ENCODE peak calls at places on chromosome 7, in five cellular contexts. Y, S, E, C and R are unnamed samples.

GRCh38 chr7:16204953-16205352 is 216.4 kb downstream of the CRPPA start:
- DNase-seq in E (no peak), Y (no peak), C (no peak), S (no peak), R (no peak)

GRCh38 chr7:24831240-24831639 is 74.0 kb upstream of the GSDME start:
- DNase-seq in C (no peak), E (no peak), Y (no peak), S (no peak), R (no peak)

GRCh38 chr7:138825049-138825721 is 27.2 kb upstream of the ATP6V0A4 start:
- DNase-seq in E (no peak), S (no peak), C (no peak), Y (no peak), R (no peak)

GRCh38 chr7:102046373-102047117 is 229.1 kb downstream of the CUX1 start:
- DNase-seq in Y (no peak), S (peak), C (no peak), E (no peak), R (no peak)

GRCh38 chr7:45986355-45987298 is 65.6 kb upstream of the IGFBP3 start:
- DNase-seq in S (no peak), Y (no peak), E (no peak), C (no peak), R (no peak)

GRCh38 chr7:132489776-132490237 is 86.5 kb downstream of the PLXNA4 start:
- DNase-seq in Y (no peak), E (no peak), S (no peak), C (no peak), R (no peak)

GRCh38 chr7:42076870-42077269 is 160.1 kb downstream of the GLI3 start:
- DNase-seq in C (no peak), Y (no peak), E (no peak), S (no peak), R (no peak)

GRCh38 chr7:35727571-35727970 is 32.6 kb upstream of the HERPUD2 start:
- DNase-seq in Y (no peak), E (no peak), S (peak), C (no peak), R (no peak)

GRCh38 chr7:84631913-84632312 is 437.3 kb upstream of the SEMA3A start:
- DNase-seq in Y (no peak), C (no peak), S (no peak), E (no peak), R (no peak)

GRCh38 chr7:30543815-30544525 is 39.3 kb upstream of the GGCT start:
- DNase-seq in Y (no peak), E (no peak), S (no peak), C (no peak), R (no peak)

GRCh38 chr7:67341153-67341768 is 344.6 kb downstream of the TYW1 start:
- DNase-seq in C (no peak), S (no peak), E (no peak), Y (no peak), R (no peak)

GRCh38 chr7:135248546-135248945 is 14.9 kb downstream of the STRA8 start:
- DNase-seq in C (no peak), Y (no peak), S (no peak), E (no peak), R (no peak)

GRCh38 chr7:95688931-95689453 is 83.4 kb upstream of the DYNC1I1 start:
- DNase-seq in Y (no peak), S (peak), C (no peak), E (no peak), R (no peak)

GRCh38 chr7:277228-277627 is 12.7 kb upstream of the FOXL3 start:
- DNase-seq in C (no peak), Y (no peak), S (no peak), E (no peak), R (no peak)

GRCh38 chr7:130151591-130152269 is 53.5 kb downstream of the TMEM209 start:
- DNase-seq in Y (no peak), C (no peak), E (no peak), S (no peak), R (no peak)

GRCh38 chr7:43112941-43113621 is 634 bp downstream of the HECW1 start:
- DNase-seq in Y (peak), E (peak), S (peak), C (no peak), R (no peak)

GRCh38 chr7:140646931-140647647 is 6.5 kb upstream of the DENND2A start:
- DNase-seq in C (no peak), E (peak), Y (no peak), S (no peak), R (no peak)

GRCh38 chr7:94393251-94393758 is 1.4 kb upstream of the COL1A2 start:
- DNase-seq in C (no peak), E (peak), S (peak), Y (no peak), R (no peak)

GRCh38 chr7:102291056-102291915 is 4.6 kb downstream of the SH2B2 start:
- DNase-seq in E (no peak), C (no peak), S (no peak), Y (no peak), R (no peak)

GRCh38 chr7:130932088-130932487 is 198.1 kb upstream of the KLF14 start:
- DNase-seq in C (no peak), Y (no peak), S (no peak), E (no peak), R (no peak)

GRCh38 chr7:97002555-97003261 is 2.6 kb upstream of the DLX6 start:
- DNase-seq in C (no peak), E (no peak), Y (no peak), S (no peak), R (no peak)

GRCh38 chr7:148397056-148397455 is 193.5 kb upstream of the C7orf33 start:
- DNase-seq in C (no peak), E (no peak), S (no peak), Y (no peak), R (no peak)

GRCh38 chr7:130154501-130155317 is 50.5 kb downstream of the TMEM209 start:
- DNase-seq in Y (no peak), S (no peak), E (no peak), C (no peak), R (no peak)

GRCh38 chr7:141640239-141640840 is 61.6 kb downstream of the DENND11 start:
- DNase-seq in S (no peak), C (no peak), Y (no peak), E (no peak), R (no peak)

GRCh38 chr7:75966209-75966961 is 28.0 kb downstream of the TMEM120A start:
- DNase-seq in C (no peak), S (no peak), Y (no peak), E (peak), R (no peak)

GRCh38 chr7:131068604-131069021 is 259.1 kb upstream of the MKLN1 start:
- DNase-seq in S (no peak), C (no peak), Y (no peak), E (no peak), R (no peak)

GRCh38 chr7:105926131-105926530 is 36.9 kb upstream of the CDHR3 start:
- DNase-seq in Y (no peak), C (no peak), S (no peak), E (no peak), R (no peak)

GRCh38 chr7:151248191-151249033 is at the start of gene SMARCD3:
- DNase-seq in E (peak), C (peak), Y (peak), S (peak), R (no peak)

GRCh38 chr7:5420108-5420840 is 3.4 kb downstream of the TNRC18 start:
- DNase-seq in Y (peak), S (no peak), C (no peak), E (peak), R (no peak)

GRCh38 chr7:47391726-47392125 is 190.2 kb downstream of the TNS3 start:
- DNase-seq in Y (no peak), S (no peak), E (no peak), C (no peak), R (no peak)

GRCh38 chr7:47390914-47391313 is 191.0 kb downstream of the TNS3 start:
- DNase-seq in E (no peak), S (no peak), Y (no peak), C (no peak), R (no peak)

GRCh38 chr7:47393406-47393805 is 188.5 kb downstream of the TNS3 start:
- DNase-seq in Y (no peak), S (no peak), E (no peak), C (no peak), R (no peak)

GRCh38 chr7:47394216-47394615 is 187.7 kb downstream of the TNS3 start:
- DNase-seq in Y (no peak), S (no peak), C (no peak), E (no peak), R (no peak)

GRCh38 chr7:47392241-47392759 is 189.6 kb downstream of the TNS3 start:
- DNase-seq in E (peak), C (no peak), S (peak), Y (no peak), R (peak)
- TF ChIP-seq CTCF in E (peak), C (no peak), S (peak), Y (no peak), R (no peak)

GRCh38 chr7:159116581-159117339 is 27.9 kb downstream of the VIPR2 start:
- DNase-seq in C (no peak), E (no peak), Y (no peak), S (no peak), R (no peak)
- TF ChIP-seq CTCF in C (no peak), E (no peak), Y (no peak), S (no peak), R (no peak)

GRCh38 chr7:70502117-70502516 is 629.8 kb upstream of the GALNT17 start:
- DNase-seq in S (no peak), Y (no peak), C (no peak), E (no peak), R (no peak)

GRCh38 chr7:70505468-70505867 is 626.5 kb upstream of the GALNT17 start:
- DNase-seq in E (no peak), S (no peak), C (no peak), Y (no peak), R (no peak)

GRCh38 chr7:70504254-70504653 is 627.7 kb upstream of the GALNT17 start:
- DNase-seq in C (no peak), S (no peak), E (no peak), Y (no peak), R (no peak)

GRCh38 chr7:70505886-70506285 is 626.1 kb upstream of the GALNT17 start:
- DNase-seq in Y (no peak), C (no peak), E (no peak), S (no peak), R (no peak)

GRCh38 chr7:70506463-70506862 is 625.5 kb upstream of the GALNT17 start:
- DNase-seq in Y (no peak), C (no peak), E (no peak), S (no peak), R (no peak)
- TF ChIP-seq CTCF in Y (peak), C (no peak), E (no peak), S (peak), R (no peak)

GRCh38 chr7:1288996-1289551 is 56.4 kb downstream of the UNCX start:
- DNase-seq in C (no peak), Y (no peak), E (no peak), S (no peak), R (no peak)

GRCh38 chr7:1291846-1292765 is 59.4 kb downstream of the UNCX start:
- DNase-seq in Y (no peak), C (no peak), E (no peak), S (no peak), R (no peak)

GRCh38 chr7:1289681-1290261 is 57.1 kb downstream of the UNCX start:
- DNase-seq in S (no peak), E (no peak), C (no peak), Y (no peak), R (no peak)

GRCh38 chr7:1291040-1291689 is 58.5 kb downstream of the UNCX start:
- DNase-seq in E (no peak), S (no peak), C (no peak), Y (no peak), R (no peak)

GRCh38 chr7:1290262-1291039 is 57.8 kb downstream of the UNCX start:
- DNase-seq in S (no peak), E (no peak), C (peak), Y (no peak), R (no peak)
- TF ChIP-seq CTCF in S (peak), E (no peak), C (no peak), Y (no peak), R (no peak)